ENCODE peak calls at places on chromosomes 5 and 9, in eight cellular contexts. One of them, this sample, is unnamed.

GRCh38 chr5:179230061-179230461 is 115.2 kb downstream of the ADAMTS2 start:
- DNase-seq in body of pancreas: no peak
- DNase-seq in AG04449: no peak
- DNase-seq in AG10803: no peak
- DNase-seq in CD4-positive, alpha-beta T cell: no peak
- DNase-seq in SK-N-SH: peak
- DNase-seq in WERI-Rb-1: peak
- DNase-seq in Calu3: no peak
- DNase-seq in this sample: no peak

GRCh38 chr9:15469406-15469805 is 41.4 kb downstream of the PSIP1 start:
- DNase-seq in WERI-Rb-1: no peak
- DNase-seq in CD4-positive, alpha-beta T cell: no peak
- DNase-seq in body of pancreas: no peak
- DNase-seq in Calu3: no peak
- DNase-seq in SK-N-SH: no peak
- DNase-seq in AG10803: no peak
- DNase-seq in AG04449: no peak
- DNase-seq in this sample: no peak

GRCh38 chr5:65927497-65928340 is 1.3 kb downstream of the ERBIN start:
- DNase-seq in Calu3: no peak
- DNase-seq in body of pancreas: peak
- DNase-seq in WERI-Rb-1: no peak
- DNase-seq in AG10803: peak
- DNase-seq in CD4-positive, alpha-beta T cell: no peak
- DNase-seq in AG04449: no peak
- DNase-seq in SK-N-SH: peak
- DNase-seq in this sample: no peak

GRCh38 chr9:75358837-75359236 is 270.5 kb downstream of the OSTF1 start:
- DNase-seq in AG10803: no peak
- DNase-seq in body of pancreas: no peak
- DNase-seq in Calu3: no peak
- DNase-seq in SK-N-SH: no peak
- DNase-seq in CD4-positive, alpha-beta T cell: no peak
- DNase-seq in AG04449: no peak
- DNase-seq in WERI-Rb-1: no peak
- DNase-seq in this sample: no peak

GRCh38 chr9:98886691-98887229 is 56.9 kb upstream of the COL15A1 start:
- DNase-seq in WERI-Rb-1: no peak
- DNase-seq in Calu3: no peak
- DNase-seq in SK-N-SH: no peak
- DNase-seq in AG04449: no peak
- DNase-seq in body of pancreas: no peak
- DNase-seq in AG10803: no peak
- DNase-seq in CD4-positive, alpha-beta T cell: no peak
- DNase-seq in this sample: no peak

GRCh38 chr9:120393386-120394057 is 186.4 kb downstream of the CDK5RAP2 start:
- DNase-seq in SK-N-SH: no peak
- DNase-seq in Calu3: no peak
- DNase-seq in AG10803: peak
- DNase-seq in AG04449: no peak
- DNase-seq in WERI-Rb-1: no peak
- DNase-seq in body of pancreas: no peak
- DNase-seq in CD4-positive, alpha-beta T cell: no peak
- DNase-seq in this sample: no peak

GRCh38 chr9:78393932-78394331 is 97.0 kb downstream of the PSAT1 start:
- DNase-seq in AG10803: no peak
- DNase-seq in body of pancreas: no peak
- DNase-seq in SK-N-SH: no peak
- DNase-seq in WERI-Rb-1: no peak
- DNase-seq in AG04449: no peak
- DNase-seq in CD4-positive, alpha-beta T cell: no peak
- DNase-seq in Calu3: no peak
- DNase-seq in this sample: no peak

GRCh38 chr9:89873801-89874200 is 269.0 kb downstream of the GADD45G start:
- DNase-seq in CD4-positive, alpha-beta T cell: no peak
- DNase-seq in AG10803: no peak
- DNase-seq in Calu3: no peak
- DNase-seq in SK-N-SH: no peak
- DNase-seq in body of pancreas: no peak
- DNase-seq in AG04449: no peak
- DNase-seq in WERI-Rb-1: peak
- DNase-seq in this sample: no peak

GRCh38 chr5:145568581-145568980 is 266.6 kb downstream of the PRELID2 start:
- DNase-seq in Calu3: no peak
- DNase-seq in body of pancreas: no peak
- DNase-seq in AG04449: no peak
- DNase-seq in CD4-positive, alpha-beta T cell: no peak
- DNase-seq in WERI-Rb-1: no peak
- DNase-seq in AG10803: peak
- DNase-seq in SK-N-SH: no peak
- DNase-seq in this sample: no peak

GRCh38 chr9:76637426-76637825 is 126.8 kb upstream of the PCA3 start:
- DNase-seq in AG10803: no peak
- DNase-seq in SK-N-SH: no peak
- DNase-seq in Calu3: no peak
- DNase-seq in CD4-positive, alpha-beta T cell: no peak
- DNase-seq in WERI-Rb-1: no peak
- DNase-seq in body of pancreas: no peak
- DNase-seq in AG04449: no peak
- DNase-seq in this sample: no peak

GRCh38 chr5:132506094-132506692 is 15.6 kb upstream of the IRF1 start:
- DNase-seq in Calu3: peak
- DNase-seq in AG10803: peak
- DNase-seq in CD4-positive, alpha-beta T cell: no peak
- DNase-seq in body of pancreas: peak
- DNase-seq in SK-N-SH: peak
- DNase-seq in WERI-Rb-1: peak
- DNase-seq in AG04449: peak
- DNase-seq in this sample: no peak

GRCh38 chr5:8396756-8397155 is 527.8 kb downstream of the MTRR start:
- DNase-seq in WERI-Rb-1: no peak
- DNase-seq in AG04449: no peak
- DNase-seq in SK-N-SH: no peak
- DNase-seq in AG10803: peak
- DNase-seq in Calu3: no peak
- DNase-seq in CD4-positive, alpha-beta T cell: no peak
- DNase-seq in body of pancreas: no peak
- DNase-seq in this sample: no peak

GRCh38 chr9:128414461-128414860 is 6.2 kb upstream of the CERCAM start:
- DNase-seq in body of pancreas: no peak
- DNase-seq in WERI-Rb-1: no peak
- DNase-seq in Calu3: peak
- DNase-seq in CD4-positive, alpha-beta T cell: no peak
- DNase-seq in SK-N-SH: no peak
- DNase-seq in AG04449: no peak
- DNase-seq in AG10803: no peak
- DNase-seq in this sample: no peak

GRCh38 chr9:128416432-128417019 is 4.1 kb upstream of the CERCAM start:
- DNase-seq in Calu3: no peak
- DNase-seq in AG10803: no peak
- DNase-seq in SK-N-SH: no peak
- DNase-seq in CD4-positive, alpha-beta T cell: no peak
- DNase-seq in AG04449: no peak
- DNase-seq in body of pancreas: no peak
- DNase-seq in WERI-Rb-1: no peak
- DNase-seq in this sample: no peak

GRCh38 chr9:128419061-128419925 is 1.4 kb upstream of the CERCAM start:
- DNase-seq in WERI-Rb-1: peak
- DNase-seq in SK-N-SH: peak
- DNase-seq in AG04449: no peak
- DNase-seq in CD4-positive, alpha-beta T cell: no peak
- DNase-seq in AG10803: peak
- DNase-seq in Calu3: no peak
- DNase-seq in body of pancreas: peak
- DNase-seq in this sample: peak

GRCh38 chr9:128415222-128415621 is 5.4 kb upstream of the CERCAM start:
- DNase-seq in AG10803: no peak
- DNase-seq in AG04449: no peak
- DNase-seq in CD4-positive, alpha-beta T cell: no peak
- DNase-seq in WERI-Rb-1: no peak
- DNase-seq in Calu3: no peak
- DNase-seq in body of pancreas: no peak
- DNase-seq in SK-N-SH: no peak
- DNase-seq in this sample: no peak

DNA sequence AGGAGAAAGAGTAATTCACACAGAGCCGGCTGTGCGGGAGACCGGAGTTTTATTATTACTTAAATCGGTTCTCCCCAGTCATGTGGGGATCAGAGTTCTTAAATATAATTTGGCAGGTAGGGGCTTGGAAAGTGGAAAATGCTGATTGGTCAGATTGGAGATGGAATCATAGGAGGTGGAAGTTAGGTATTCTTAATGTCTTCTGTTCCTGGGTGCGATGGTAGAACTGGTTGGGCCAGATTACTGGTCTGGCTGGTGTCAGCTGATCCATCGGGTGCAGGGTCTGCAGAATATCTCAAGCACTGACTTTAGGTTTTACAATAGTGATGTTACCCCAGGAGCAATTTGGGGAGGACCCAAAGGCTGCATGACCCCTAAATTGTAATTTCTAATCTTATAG is 4.6 kb upstream of the CERCAM start:
- DNase-seq in SK-N-SH: no peak
- DNase-seq in WERI-Rb-1: no peak
- DNase-seq in CD4-positive, alpha-beta T cell: no peak
- DNase-seq in body of pancreas: no peak
- DNase-seq in Calu3: peak
- DNase-seq in AG10803: no peak
- DNase-seq in AG04449: no peak
- DNase-seq in this sample: no peak
- TF ChIP-seq CTCF in SK-N-SH: no peak
- TF ChIP-seq CTCF in WERI-Rb-1: no peak
- TF ChIP-seq CTCF in CD4-positive, alpha-beta T cell: no peak
- TF ChIP-seq CTCF in body of pancreas: no peak
- TF ChIP-seq CTCF in Calu3: no peak
- TF ChIP-seq CTCF in AG10803: no peak
- TF ChIP-seq CTCF in AG04449: no peak
- TF ChIP-seq CTCF in this sample: no peak

GRCh38 chr5:38783011-38783551 is 62.7 kb upstream of the OSMR start:
- DNase-seq in CD4-positive, alpha-beta T cell: no peak
- DNase-seq in AG04449: peak
- DNase-seq in SK-N-SH: no peak
- DNase-seq in Calu3: no peak
- DNase-seq in WERI-Rb-1: no peak
- DNase-seq in body of pancreas: no peak
- DNase-seq in AG10803: peak
- DNase-seq in this sample: no peak
- TF ChIP-seq CTCF in CD4-positive, alpha-beta T cell: no peak
- TF ChIP-seq CTCF in AG04449: no peak
- TF ChIP-seq CTCF in SK-N-SH: peak
- TF ChIP-seq CTCF in Calu3: no peak
- TF ChIP-seq CTCF in WERI-Rb-1: no peak
- TF ChIP-seq CTCF in body of pancreas: peak
- TF ChIP-seq CTCF in AG10803: peak
- TF ChIP-seq CTCF in this sample: no peak

GRCh38 chr5:137221914-137222313 is 277.2 kb downstream of the SPOCK1 start:
- DNase-seq in AG04449: no peak
- DNase-seq in CD4-positive, alpha-beta T cell: no peak
- DNase-seq in body of pancreas: no peak
- DNase-seq in SK-N-SH: peak
- DNase-seq in Calu3: no peak
- DNase-seq in AG10803: no peak
- DNase-seq in WERI-Rb-1: peak
- DNase-seq in this sample: no peak

GRCh38 chr5:137217599-137218200 is 281.4 kb downstream of the SPOCK1 start:
- DNase-seq in SK-N-SH: no peak
- DNase-seq in body of pancreas: no peak
- DNase-seq in AG04449: no peak
- DNase-seq in AG10803: peak
- DNase-seq in WERI-Rb-1: no peak
- DNase-seq in CD4-positive, alpha-beta T cell: no peak
- DNase-seq in Calu3: peak
- DNase-seq in this sample: no peak

GRCh38 chr5:137218896-137219295 is 280.2 kb downstream of the SPOCK1 start:
- DNase-seq in Calu3: peak
- DNase-seq in AG04449: no peak
- DNase-seq in body of pancreas: peak
- DNase-seq in AG10803: no peak
- DNase-seq in WERI-Rb-1: no peak
- DNase-seq in CD4-positive, alpha-beta T cell: no peak
- DNase-seq in SK-N-SH: no peak
- DNase-seq in this sample: no peak

GRCh38 chr5:137218471-137218870 is 280.7 kb downstream of the SPOCK1 start:
- DNase-seq in WERI-Rb-1: no peak
- DNase-seq in AG10803: peak
- DNase-seq in body of pancreas: peak
- DNase-seq in AG04449: no peak
- DNase-seq in CD4-positive, alpha-beta T cell: no peak
- DNase-seq in Calu3: no peak
- DNase-seq in SK-N-SH: no peak
- DNase-seq in this sample: no peak

DNA sequence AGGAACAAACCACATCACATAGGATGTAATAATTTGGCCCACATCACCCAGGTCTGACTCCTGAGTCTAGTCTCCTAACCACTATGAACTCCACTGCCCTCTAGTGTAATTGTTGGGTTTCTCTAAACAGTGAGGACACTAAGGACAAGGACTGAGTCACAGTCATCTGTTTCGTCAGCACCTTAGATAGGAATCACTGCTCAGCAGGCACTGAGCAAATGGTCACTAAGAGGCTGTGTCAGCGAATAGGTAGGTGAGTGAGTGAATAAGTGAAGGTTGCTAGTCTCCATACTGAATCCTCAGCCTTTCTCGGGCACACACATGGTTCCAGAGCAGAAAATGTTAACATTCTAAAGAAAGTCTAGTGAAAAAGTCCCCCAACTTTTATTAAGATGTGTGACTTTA is 278.6 kb downstream of the SPOCK1 start:
- DNase-seq in Calu3: peak
- DNase-seq in AG04449: peak
- DNase-seq in CD4-positive, alpha-beta T cell: no peak
- DNase-seq in SK-N-SH: peak
- DNase-seq in body of pancreas: peak
- DNase-seq in AG10803: peak
- DNase-seq in WERI-Rb-1: peak
- DNase-seq in this sample: peak
- TF ChIP-seq CTCF in Calu3: peak
- TF ChIP-seq CTCF in AG04449: peak
- TF ChIP-seq CTCF in CD4-positive, alpha-beta T cell: no peak
- TF ChIP-seq CTCF in SK-N-SH: peak
- TF ChIP-seq CTCF in body of pancreas: peak
- TF ChIP-seq CTCF in AG10803: peak
- TF ChIP-seq CTCF in WERI-Rb-1: peak
- TF ChIP-seq CTCF in this sample: peak

DNA sequence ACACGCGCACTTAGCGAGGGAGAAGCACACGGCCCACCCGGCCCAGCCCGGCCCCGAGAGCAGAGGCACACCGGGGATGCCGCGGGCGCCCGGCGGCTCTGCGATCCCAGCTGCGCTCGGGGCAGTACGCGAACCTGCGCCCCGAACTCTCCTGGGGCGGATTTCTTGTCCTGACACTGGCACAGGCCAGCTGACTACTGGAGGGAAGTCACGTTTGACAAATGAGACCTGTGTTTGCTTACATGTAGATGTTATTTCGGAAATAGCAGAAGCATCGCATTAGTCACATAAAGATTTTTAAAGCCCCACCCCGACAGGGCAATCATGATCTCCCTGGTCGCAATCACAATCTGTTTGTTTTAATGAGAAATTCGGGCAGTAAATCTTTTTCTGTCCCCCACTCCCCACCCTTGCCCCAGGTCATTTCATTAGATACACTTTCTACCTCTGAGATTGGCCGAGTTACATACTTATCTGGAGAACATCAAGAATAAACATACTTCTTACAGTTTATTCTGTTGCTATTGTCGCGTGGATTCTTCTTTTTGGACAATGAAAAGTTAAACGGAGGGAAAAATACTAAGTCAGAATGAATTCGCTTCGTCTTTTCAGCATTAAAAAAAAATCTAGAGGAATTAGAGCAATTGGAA is 518.9 kb downstream of the CTNND2 start:
- DNase-seq in Calu3: no peak
- DNase-seq in AG04449: no peak
- DNase-seq in CD4-positive, alpha-beta T cell: no peak
- DNase-seq in SK-N-SH: peak
- DNase-seq in body of pancreas: no peak
- DNase-seq in WERI-Rb-1: peak
- DNase-seq in AG10803: no peak
- DNase-seq in this sample: no peak
- TF ChIP-seq CTCF in Calu3: no peak
- TF ChIP-seq CTCF in AG04449: no peak
- TF ChIP-seq CTCF in CD4-positive, alpha-beta T cell: no peak
- TF ChIP-seq CTCF in SK-N-SH: no peak
- TF ChIP-seq CTCF in body of pancreas: no peak
- TF ChIP-seq CTCF in WERI-Rb-1: no peak
- TF ChIP-seq CTCF in AG10803: no peak
- TF ChIP-seq CTCF in this sample: no peak

This sample was measured in BE2C.